ENCODE peak calls at places on chromosome 13, in nine cellular contexts. N, R, P, O, L, Z, Q, I and B are unnamed samples.

GRCh38 chr13:33109319-33109718 is 93.1 kb downstream of the KL start:
- DNase-seq in N (no peak), R (no peak), P (no peak), O (peak), L (no peak), Z (no peak), Q (no peak), I (no peak), B (no peak)

GRCh38 chr13:41004875-41005693 is 14.0 kb downstream of the ELF1 start:
- DNase-seq in N (no peak), R (no peak), P (no peak), O (no peak), L (no peak), Z (no peak), Q (no peak), I (no peak), B (no peak)

GRCh38 chr13:23692816-23693215 is 122.6 kb downstream of the TNFRSF19 start:
- DNase-seq in N (no peak), R (no peak), P (no peak), O (no peak), L (no peak), Z (no peak), Q (no peak), I (no peak), B (no peak)

GRCh38 chr13:21326155-21327030 is 132.7 kb downstream of the ZDHHC20 start:
- DNase-seq in N (peak), R (no peak), P (peak), O (peak), L (peak), Z (no peak), Q (no peak), I (peak), B (no peak)

GRCh38 chr13:31629085-31629785 is 110.1 kb upstream of the RXFP2 start:
- DNase-seq in N (no peak), R (no peak), P (no peak), O (peak), L (no peak), Z (no peak), Q (no peak), I (no peak), B (no peak)

GRCh38 chr13:26475176-26476110 is 82.0 kb upstream of the WASF3 start:
- DNase-seq in N (no peak), R (no peak), P (no peak), O (no peak), L (no peak), Z (no peak), Q (no peak), I (no peak), B (no peak)

GRCh38 chr13:105220886-105221285 is 1314.6 kb downstream of the EFNB2 start:
- DNase-seq in N (no peak), R (no peak), P (no peak), O (peak), L (no peak), Z (no peak), Q (no peak), I (no peak), B (no peak)

GRCh38 chr13:96650301-96650886 is 343.9 kb downstream of the OXGR1 start:
- DNase-seq in N (no peak), R (no peak), P (no peak), O (peak), L (no peak), Z (no peak), Q (no peak), I (no peak), B (no peak)

GRCh38 chr13:30892966-30893365 is 13.1 kb upstream of the MEDAG start:
- DNase-seq in N (no peak), R (no peak), P (peak), O (peak), L (peak), Z (no peak), Q (peak), I (no peak), B (peak)

GRCh38 chr13:75635101-75635620 is 969 bp upstream of the LMO7 start:
- DNase-seq in N (no peak), R (no peak), P (no peak), O (peak), L (no peak), Z (no peak), Q (peak), I (no peak), B (peak)

GRCh38 chr13:110240943-110241342 is 66.0 kb downstream of the COL4A1 start:
- DNase-seq in N (no peak), R (no peak), P (no peak), O (no peak), L (no peak), Z (no peak), Q (no peak), I (no peak), B (peak)

GRCh38 chr13:110237895-110238294 is 69.1 kb downstream of the COL4A1 start:
- DNase-seq in N (no peak), R (no peak), P (no peak), O (no peak), L (no peak), Z (no peak), Q (no peak), I (no peak), B (peak)

GRCh38 chr13:110240352-110240751 is 66.6 kb downstream of the COL4A1 start:
- DNase-seq in N (no peak), R (no peak), P (no peak), O (no peak), L (no peak), Z (no peak), Q (no peak), I (no peak), B (peak)

GRCh38 chr13:110238795-110239194 is 68.2 kb downstream of the COL4A1 start:
- DNase-seq in N (no peak), R (no peak), P (no peak), O (peak), L (peak), Z (no peak), Q (no peak), I (peak), B (peak)

GRCh38 chr13:110239280-110240120 is 67.5 kb downstream of the COL4A1 start:
- DNase-seq in N (no peak), R (no peak), P (no peak), O (peak), L (no peak), Z (no peak), Q (no peak), I (no peak), B (peak)
- TF ChIP-seq CTCF in N (no peak), R (no peak), P (no peak), O (no peak), L (no peak), Z (no peak), Q (no peak), I (no peak), B (no peak)

DNA sequence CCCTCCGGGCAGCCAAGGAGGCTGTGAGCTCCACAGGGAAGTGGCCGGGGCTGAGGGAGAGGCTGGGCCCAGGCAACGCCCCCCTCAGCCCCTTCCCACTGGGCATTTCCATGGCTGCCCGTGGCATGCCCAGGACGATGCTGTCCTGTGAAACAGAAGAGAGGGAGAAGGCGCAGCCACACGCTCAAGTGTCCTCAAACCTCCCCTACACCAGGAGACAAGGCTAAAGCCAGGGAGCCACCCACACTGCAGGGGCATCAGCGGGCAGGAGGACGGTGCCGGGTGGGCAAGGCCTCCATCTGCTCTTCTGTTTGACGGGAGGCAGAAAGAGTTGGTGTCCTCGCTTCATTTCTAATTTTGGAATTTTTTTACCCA is 14.2 kb upstream of the PROZ start:
- DNase-seq in N (no peak), R (no peak), P (no peak), O (no peak), L (no peak), Z (no peak), Q (no peak), I (no peak), B (no peak)
- TF ChIP-seq CTCF in N (no peak), R (no peak), P (no peak), O (no peak), L (no peak), Z (no peak), Q (no peak), I (no peak), B (no peak)

DNA sequence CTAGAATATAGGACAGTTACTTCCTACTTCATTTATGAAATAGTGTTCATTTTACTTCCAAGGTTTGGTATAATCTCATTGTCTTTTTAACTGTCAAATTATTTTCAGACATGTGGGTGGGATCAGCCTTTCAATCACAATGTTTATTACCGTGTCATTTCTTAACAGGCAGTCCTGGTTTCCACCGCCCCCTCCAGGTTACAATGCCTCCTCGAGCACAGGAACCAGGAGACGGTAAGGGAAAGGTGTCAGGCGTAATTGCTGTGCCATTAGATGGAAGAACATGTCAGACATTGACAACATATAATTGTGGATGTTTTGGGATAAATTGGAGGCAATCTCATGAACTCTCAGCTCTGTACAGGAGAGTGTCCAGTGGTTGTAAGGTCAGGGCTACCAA is 36.5 kb downstream of the SCEL start:
- DNase-seq in N (no peak), R (no peak), P (no peak), O (no peak), L (no peak), Z (no peak), Q (no peak), I (no peak), B (no peak)
- TF ChIP-seq CTCF in N (no peak), R (no peak), P (no peak), O (no peak), L (no peak), Z (no peak), Q (no peak), I (no peak), B (no peak)

GRCh38 chr13:44879452-44880058 is 109.7 kb downstream of the NUFIP1 start:
- DNase-seq in N (no peak), R (no peak), P (peak), O (peak), L (no peak), Z (no peak), Q (no peak), I (peak), B (no peak)
- TF ChIP-seq CTCF in N (peak), R (peak), P (no peak), O (peak), L (peak), Z (peak), Q (peak), I (peak), B (peak)

DNA sequence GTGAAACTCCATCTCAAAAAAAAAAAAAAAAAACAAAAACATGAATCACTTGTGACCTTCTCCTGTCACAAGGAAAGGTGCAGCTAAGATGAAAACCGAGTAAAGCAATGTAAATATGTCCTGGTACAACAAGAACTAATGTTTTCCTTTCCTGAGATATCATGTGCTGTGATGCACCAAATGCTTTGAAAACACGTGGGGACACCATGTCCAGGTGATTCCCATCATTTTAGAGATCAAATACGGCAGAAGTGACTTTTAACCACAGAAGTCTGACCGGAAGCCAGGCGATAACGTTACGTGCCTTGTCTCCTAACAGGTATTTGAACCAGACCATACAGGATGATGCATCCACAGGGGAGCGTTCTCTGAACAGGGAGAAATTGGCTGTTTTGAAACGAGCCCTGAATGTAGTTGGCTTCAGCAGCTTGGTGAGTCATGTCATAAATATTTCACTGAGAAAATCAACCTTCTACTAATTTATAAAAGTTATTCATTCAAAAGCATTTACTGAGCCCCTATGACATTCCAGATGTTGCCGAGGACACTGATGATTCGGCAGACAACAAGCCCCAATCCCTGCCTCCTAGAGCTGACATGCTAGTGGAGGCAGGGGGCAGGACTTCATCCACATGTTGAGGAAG is 328.1 kb downstream of the MYO16 start:
- DNase-seq in N (no peak), R (no peak), P (peak), O (peak), L (no peak), Z (no peak), Q (no peak), I (peak), B (no peak)
- TF ChIP-seq CTCF in N (no peak), R (no peak), P (no peak), O (no peak), L (no peak), Z (no peak), Q (no peak), I (no peak), B (no peak)

GRCh38 chr13:73943137-73943964 is 190.9 kb downstream of the KLF12 start:
- DNase-seq in N (no peak), R (no peak), P (no peak), O (no peak), L (no peak), Z (no peak), Q (no peak), I (no peak), B (no peak)

GRCh38 chr13:73948848-73949529 is 185.2 kb downstream of the KLF12 start:
- DNase-seq in N (no peak), R (no peak), P (no peak), O (no peak), L (no peak), Z (no peak), Q (no peak), I (no peak), B (no peak)

GRCh38 chr13:73945871-73946270 is 188.3 kb downstream of the KLF12 start:
- DNase-seq in N (no peak), R (peak), P (no peak), O (peak), L (no peak), Z (no peak), Q (no peak), I (no peak), B (no peak)

GRCh38 chr13:73943965-73944233 is 190.3 kb downstream of the KLF12 start:
- DNase-seq in N (no peak), R (no peak), P (no peak), O (no peak), L (no peak), Z (no peak), Q (no peak), I (no peak), B (no peak)

DNA sequence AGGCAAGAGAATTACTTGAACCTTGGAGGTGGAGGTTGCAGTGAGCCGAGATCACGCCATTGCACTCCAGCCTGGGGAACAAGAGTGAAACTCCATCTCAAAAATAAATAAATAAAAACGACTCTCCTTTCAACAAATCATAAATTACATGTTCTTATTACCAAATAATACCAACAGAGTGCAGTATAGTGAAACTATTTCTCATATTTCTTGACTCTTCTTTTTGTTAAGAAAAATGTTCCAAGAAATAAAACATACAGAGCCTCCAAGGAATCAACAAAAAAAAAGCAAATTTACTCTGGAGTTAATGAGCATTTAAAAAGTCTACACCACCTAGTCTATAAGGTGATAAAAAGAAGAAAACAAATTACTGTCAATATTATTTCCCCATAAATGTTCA is 188.8 kb downstream of the KLF12 start:
- DNase-seq in N (no peak), R (no peak), P (no peak), O (no peak), L (no peak), Z (no peak), Q (no peak), I (no peak), B (no peak)
- TF ChIP-seq CTCF in N (no peak), R (no peak), P (no peak), O (no peak), L (no peak), Z (no peak), Q (no peak), I (no peak), B (no peak)